ENCODE peak calls at places on chromosomes 1 and 21, in eight cellular contexts. E is renal cortical epithelial cell; U is NCI-H1105 treated with DMSO at 0.1 percent for 48 hours; F is AG20443; V is substantia nigra; N is tibial artery; I is left cardiac atrium; X is activated CD4-positive, alpha-beta T cell treated with anti-CD3 and anti-CD28 coated beads, Interleukin-2, amount 10 ng/mL, durations not matched to agents 7 days and 5 days. D is an unnamed sample.

GRCh38 chr21:38488640-38489282 is 9.5 kb downstream of the ERG start:
- DNase-seq in E (no peak), U (no peak), F (no peak), V (no peak), N (no peak), I (no peak), X (no peak), D (no peak)

GRCh38 chr1:163472267-163472666 is 150.5 kb downstream of the NUF2 start:
- DNase-seq in E (peak), U (peak), F (no peak), V (no peak), N (no peak), I (no peak), X (no peak), D (no peak)

GRCh38 chr1:30888391-30888790 is 20.2 kb downstream of the SDC3 start:
- DNase-seq in E (peak), U (no peak), F (peak), V (no peak), N (peak), I (peak), X (no peak), D (peak)

GRCh38 chr1:175530167-175530566 is 213.2 kb downstream of the TNR start:
- DNase-seq in E (no peak), U (no peak), F (no peak), V (no peak), N (no peak), I (no peak), X (no peak), D (no peak)

GRCh38 chr1:36516372-36517018 is 33.8 kb upstream of the CSF3R start:
- DNase-seq in E (peak), U (peak), F (peak), V (no peak), N (peak), I (peak), X (peak), D (no peak)

GRCh38 chr1:212959266-212960220 is 9.2 kb downstream of the VASH2 start:
- DNase-seq in E (no peak), U (no peak), F (no peak), V (no peak), N (no peak), I (no peak), X (no peak), D (no peak)

GRCh38 chr1:157833155-157833554 is 8.5 kb downstream of the CD5L start:
- DNase-seq in E (no peak), U (no peak), F (no peak), V (no peak), N (no peak), I (no peak), X (no peak), D (no peak)

GRCh38 chr1:113519561-113519960 is 129.2 kb downstream of the MAGI3 start:
- DNase-seq in E (peak), U (no peak), F (peak), V (no peak), N (no peak), I (no peak), X (no peak), D (no peak)

GRCh38 chr1:19208710-19209438 is 1.2 kb downstream of the UBR4 start:
- DNase-seq in E (peak), U (no peak), F (peak), V (no peak), N (no peak), I (no peak), X (no peak), D (no peak)

GRCh38 chr1:55441474-55441873 is 226.3 kb upstream of the USP24 start:
- DNase-seq in E (no peak), U (no peak), F (no peak), V (no peak), N (no peak), I (no peak), X (no peak), D (no peak)

GRCh38 chr1:206469411-206469932 is 804 bp upstream of the IKBKE start:
- DNase-seq in E (peak), U (no peak), F (no peak), V (no peak), N (no peak), I (no peak), X (peak), D (no peak)

GRCh38 chr1:74731399-74732052 is 1.3 kb downstream of the CRYZ start:
- DNase-seq in E (peak), U (no peak), F (no peak), V (no peak), N (no peak), I (no peak), X (no peak), D (no peak)

GRCh38 chr1:221669441-221669840 is 72.4 kb downstream of the DUSP10 start:
- DNase-seq in E (no peak), U (no peak), F (no peak), V (no peak), N (no peak), I (no peak), X (no peak), D (no peak)

D was measured in thoracic aorta.